ENCODE peak calls at places on chromosomes 4 and X, in four cellular contexts. P, V, L and E are unnamed samples. For H3K4me1, the result is how much of the 10 kb centered on the place peaks cover.

GRCh38 chr4:121256346-121256745 is 92.2 kb upstream of the TNIP3 start:
- DNase-seq in P (no peak), V (no peak), L (peak), E (no peak)

GRCh38 chr4:183823394-183823793 is 81.7 kb upstream of the STOX2 start:
- DNase-seq in P (no peak), V (no peak), L (peak), E (no peak)

GRCh38 chrX:10156199-10157031 is at the start of gene CLCN4:
- DNase-seq in P (peak), V (peak), L (peak), E (peak)

GRCh38 chr4:72569719-72570235 is 756 bp upstream of the ADAMTS3 start:
- DNase-seq in P (no peak), V (no peak), L (peak), E (no peak)

GRCh38 chr4:532588-533317 is 33.7 kb downstream of the PIGG start:
- DNase-seq in P (no peak), V (no peak), L (peak), E (no peak)

GRCh38 chr4:118277243-118277642 is 75.6 kb downstream of the PRSS12 start:
- DNase-seq in P (no peak), V (no peak), L (no peak), E (no peak)

GRCh38 chr4:184039963-184040383 is 134.9 kb downstream of the STOX2 start:
- DNase-seq in P (no peak), V (no peak), L (no peak), E (no peak)

GRCh38 chr4:125398263-125398662 is 83.5 kb downstream of the FAT4 start:
- DNase-seq in P (no peak), V (no peak), L (no peak), E (no peak)

GRCh38 chr4:73589887-73590801 is 30.1 kb downstream of the RASSF6 start:
- DNase-seq in P (peak), V (peak), L (no peak), E (no peak)

GRCh38 chrX:70504772-70505450 is 60.3 kb downstream of the DLG3 start:
- DNase-seq in P (no peak), V (no peak), L (no peak), E (no peak)

GRCh38 chr4:94532016-94532789 is 80.5 kb downstream of the PDLIM5 start:
- DNase-seq in P (no peak), V (no peak), L (peak), E (no peak)

GRCh38 chr4:107292979-107293378 is 256.9 kb upstream of the DKK2 start:
- DNase-seq in P (no peak), V (no peak), L (no peak), E (no peak)

GRCh38 chrX:65681810-65682209 is 14.4 kb downstream of the MSN start:
- DNase-seq in P (no peak), V (no peak), L (no peak), E (no peak)

GRCh38 chrX:65674351-65674893 is 7.0 kb downstream of the MSN start:
- DNase-seq in P (no peak), V (no peak), L (peak), E (no peak)

GRCh38 chrX:65673857-65674350 is 6.5 kb downstream of the MSN start:
- DNase-seq in P (no peak), V (no peak), L (no peak), E (no peak)

GRCh38 chrX:65677954-65678469 is 10.6 kb downstream of the MSN start:
- DNase-seq in P (peak), V (no peak), L (peak), E (no peak)

DNA sequence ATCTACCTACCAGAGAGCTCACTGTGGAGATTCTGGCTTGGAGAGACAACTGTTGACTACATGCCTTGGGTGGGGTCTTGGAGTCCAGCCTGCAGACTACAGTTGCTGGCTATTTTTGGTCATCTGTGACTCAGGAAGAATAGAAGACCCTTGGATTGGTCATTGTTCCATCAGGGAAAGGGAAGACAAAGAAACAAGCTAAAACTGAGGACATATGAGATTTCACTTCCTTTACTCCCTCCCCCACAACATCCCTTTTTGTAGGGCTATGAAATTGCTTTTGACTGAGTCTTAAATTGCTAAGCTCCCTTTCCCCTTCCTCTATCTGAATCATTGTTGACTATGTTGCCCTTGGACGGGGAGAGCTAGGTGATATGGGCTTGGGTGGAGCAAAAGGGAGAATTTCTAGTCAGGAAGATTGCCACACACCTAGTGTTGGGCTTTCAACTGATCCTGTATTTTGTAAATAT is 11.7 kb downstream of the MSN start:
- DNase-seq in P (no peak), V (no peak), L (peak), E (no peak)
- H3K4me1 ChIP-seq in P (under half), V (half or more), L (half or more), E (under half)

GRCh38 chr4:88442636-88443260 is 14.2 kb upstream of the HERC5 start:
- DNase-seq in P (no peak), V (no peak), L (no peak), E (no peak)
- H3K4me1 ChIP-seq in P (under half), V (under half), L (under half), E (under half)

DNA sequence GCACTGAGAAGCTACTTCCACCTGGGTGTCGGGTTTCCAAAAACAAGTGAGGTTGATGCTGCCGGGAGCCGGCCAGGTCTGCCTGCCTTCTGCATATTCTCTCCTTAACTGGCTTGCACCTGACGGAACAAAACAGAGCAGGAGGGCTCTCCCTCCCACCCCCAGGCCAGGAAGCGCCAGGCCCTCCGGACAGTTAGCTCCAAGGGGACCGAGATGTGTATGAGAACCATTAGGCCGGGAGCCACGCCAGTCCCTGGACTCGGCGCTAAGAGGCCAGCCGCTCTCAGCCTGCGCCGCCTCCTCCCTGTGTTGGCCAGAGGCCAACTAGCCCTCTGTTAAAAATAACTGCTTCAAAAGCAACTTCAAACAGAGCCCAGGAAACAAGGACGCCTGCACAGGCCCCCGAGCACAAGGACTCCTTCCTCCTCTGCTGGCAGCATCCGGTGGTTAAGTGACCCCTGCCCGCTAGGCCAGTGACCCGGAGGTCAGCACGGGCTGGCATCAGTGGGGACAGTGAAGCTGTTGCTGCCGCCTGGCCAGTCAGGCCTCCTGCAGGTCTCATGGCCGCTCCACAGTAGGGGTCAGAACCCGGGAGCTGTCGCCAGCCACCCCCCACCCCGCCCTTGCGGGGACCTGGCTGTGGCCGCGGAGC is 107.9 kb downstream of the ABLIM2 start:
- DNase-seq in P (peak), V (no peak), L (peak), E (peak)
- H3K4me1 ChIP-seq in P (under half), V (under half), L (under half), E (under half)

GRCh38 chr4:172998527-172999469 is 169.8 kb upstream of the GALNT7 start:
- DNase-seq in P (no peak), V (no peak), L (peak), E (no peak)
- H3K4me1 ChIP-seq in P (under half), V (under half), L (under half), E (under half)

DNA sequence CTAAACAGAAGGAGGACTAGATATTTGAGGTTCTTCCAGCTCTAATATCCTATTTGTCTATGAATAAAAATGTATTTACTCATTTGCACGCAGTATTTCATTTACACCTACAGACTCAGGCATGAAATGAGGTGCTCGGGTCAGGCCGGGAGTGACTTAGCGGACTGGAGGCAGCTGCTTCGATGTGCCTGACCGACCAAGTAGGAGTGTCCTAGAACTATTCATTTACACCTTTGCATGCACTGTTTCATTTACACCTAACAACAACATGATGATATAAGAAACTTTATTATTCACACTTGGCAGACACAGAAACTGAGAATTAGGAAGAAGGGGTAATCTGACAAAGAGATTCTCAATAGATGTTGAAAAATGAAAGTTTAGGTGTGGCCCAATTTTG is 28.7 kb upstream of the FAT1 start:
- DNase-seq in P (no peak), V (no peak), L (no peak), E (no peak)
- H3K4me1 ChIP-seq in P (under half), V (under half), L (under half), E (under half)

GRCh38 chrX:150035531-150035930 is 97.2 kb upstream of the EOLA2 start:
- DNase-seq in P (no peak), V (no peak), L (peak), E (no peak)

GRCh38 chrX:150038356-150038755 is 100.1 kb upstream of the EOLA2 start:
- DNase-seq in P (no peak), V (no peak), L (no peak), E (no peak)

GRCh38 chrX:150036181-150036580 is 97.9 kb upstream of the EOLA2 start:
- DNase-seq in P (peak), V (no peak), L (peak), E (no peak)

GRCh38 chrX:150036641-150037040 is 98.3 kb upstream of the EOLA2 start:
- DNase-seq in P (no peak), V (no peak), L (no peak), E (no peak)

GRCh38 chrX:150037041-150037440 is 98.8 kb upstream of the EOLA2 start:
- DNase-seq in P (no peak), V (no peak), L (peak), E (no peak)
- H3K4me1 ChIP-seq in P (under half), V (under half), L (under half), E (under half)

DNA sequence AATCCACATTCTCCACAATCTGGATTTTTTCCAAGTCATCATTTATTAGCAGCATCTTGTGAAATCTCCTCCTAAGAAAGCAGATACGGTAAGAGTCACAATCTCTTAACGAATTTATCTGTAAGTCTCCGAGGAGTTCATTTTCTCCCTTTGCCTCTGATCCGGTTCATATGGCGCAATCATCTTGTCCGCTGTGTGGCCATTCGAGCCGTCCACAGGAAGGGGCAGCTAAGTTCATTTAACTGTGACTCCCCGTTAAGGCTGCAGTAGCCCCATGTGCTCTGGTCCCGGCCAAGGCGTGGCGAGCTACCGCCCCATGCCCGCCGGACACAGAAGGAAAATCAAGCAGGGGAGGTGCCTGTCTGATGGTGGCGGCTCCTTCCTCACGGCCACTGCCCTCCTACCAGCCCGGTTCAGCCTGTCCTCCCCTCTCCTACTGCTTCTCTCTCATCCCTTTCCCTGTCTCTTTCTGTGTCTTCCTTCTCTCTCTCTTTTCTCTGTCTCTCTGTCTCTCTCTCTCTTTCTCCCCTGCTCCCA is 279.0 kb downstream of the ASMT start:
- DNase-seq in P (no peak), V (no peak), L (no peak), E (no peak)
- H3K4me1 ChIP-seq in P (under half), V (under half), L (under half), E (under half)

GRCh38 chr4:40669504-40669903 is 39.8 kb upstream of the RBM47 start:
- DNase-seq in P (no peak), V (no peak), L (no peak), E (no peak)

GRCh38 chr4:40675166-40675565 is 45.5 kb upstream of the RBM47 start:
- DNase-seq in P (no peak), V (no peak), L (no peak), E (no peak)

GRCh38 chr4:40678421-40678820 is 48.8 kb upstream of the RBM47 start:
- DNase-seq in P (no peak), V (no peak), L (no peak), E (no peak)

GRCh38 chr4:40672528-40673522 is 43.2 kb upstream of the RBM47 start:
- DNase-seq in P (no peak), V (no peak), L (peak), E (peak)
- H3K4me1 ChIP-seq in P (under half), V (under half), L (under half), E (under half)